ENCODE peak calls at places on chromosomes 11 and 22, in seven cellular contexts. One of them, this sample, is unnamed.

GRCh38 chr22:48448821-48449220 is 1378.9 kb downstream of the BRD1 start:
- DNase-seq in coronary artery: no peak
- DNase-seq in activated naive CD4-positive, alpha-beta T cell treated with Interleukin-2 at 50 U/mL for 16 hours: no peak
- DNase-seq in NB4: no peak
- DNase-seq in iPS-NIHi11: no peak
- DNase-seq in tibial artery: no peak
- DNase-seq in stimulated activated CD8-positive, alpha-beta memory T cell treated with anti-CD3 and anti-CD28 coated beads, Interleukin-7, amount 100 ng/mL, for 1 hour: no peak
- DNase-seq in this sample: no peak

GRCh38 chr11:133075351-133075750 is 456.9 kb downstream of the OPCML start:
- DNase-seq in coronary artery: no peak
- DNase-seq in activated naive CD4-positive, alpha-beta T cell treated with Interleukin-2 at 50 U/mL for 16 hours: no peak
- DNase-seq in NB4: no peak
- DNase-seq in iPS-NIHi11: no peak
- DNase-seq in tibial artery: no peak
- DNase-seq in stimulated activated CD8-positive, alpha-beta memory T cell treated with anti-CD3 and anti-CD28 coated beads, Interleukin-7, amount 100 ng/mL, for 1 hour: no peak
- DNase-seq in this sample: no peak

GRCh38 chr11:21814169-21814568 is 378.7 kb upstream of the ANO5 start:
- DNase-seq in coronary artery: no peak
- DNase-seq in activated naive CD4-positive, alpha-beta T cell treated with Interleukin-2 at 50 U/mL for 16 hours: no peak
- DNase-seq in NB4: peak
- DNase-seq in iPS-NIHi11: no peak
- DNase-seq in tibial artery: no peak
- DNase-seq in stimulated activated CD8-positive, alpha-beta memory T cell treated with anti-CD3 and anti-CD28 coated beads, Interleukin-7, amount 100 ng/mL, for 1 hour: no peak
- DNase-seq in this sample: peak

GRCh38 chr11:70612459-70613141 is 214.3 kb downstream of the CTTN start:
- DNase-seq in coronary artery: no peak
- DNase-seq in activated naive CD4-positive, alpha-beta T cell treated with Interleukin-2 at 50 U/mL for 16 hours: no peak
- DNase-seq in NB4: no peak
- DNase-seq in iPS-NIHi11: no peak
- DNase-seq in tibial artery: no peak
- DNase-seq in stimulated activated CD8-positive, alpha-beta memory T cell treated with anti-CD3 and anti-CD28 coated beads, Interleukin-7, amount 100 ng/mL, for 1 hour: no peak
- DNase-seq in this sample: no peak

GRCh38 chr11:129146196-129146595 is 45.9 kb downstream of the ARHGAP32 start:
- DNase-seq in coronary artery: no peak
- DNase-seq in activated naive CD4-positive, alpha-beta T cell treated with Interleukin-2 at 50 U/mL for 16 hours: no peak
- DNase-seq in NB4: no peak
- DNase-seq in iPS-NIHi11: no peak
- DNase-seq in tibial artery: no peak
- DNase-seq in stimulated activated CD8-positive, alpha-beta memory T cell treated with anti-CD3 and anti-CD28 coated beads, Interleukin-7, amount 100 ng/mL, for 1 hour: no peak
- DNase-seq in this sample: peak

GRCh38 chr22:24517446-24517845 is 22.3 kb downstream of the UPB1 start:
- DNase-seq in coronary artery: no peak
- DNase-seq in activated naive CD4-positive, alpha-beta T cell treated with Interleukin-2 at 50 U/mL for 16 hours: no peak
- DNase-seq in NB4: no peak
- DNase-seq in iPS-NIHi11: no peak
- DNase-seq in tibial artery: no peak
- DNase-seq in stimulated activated CD8-positive, alpha-beta memory T cell treated with anti-CD3 and anti-CD28 coated beads, Interleukin-7, amount 100 ng/mL, for 1 hour: no peak
- DNase-seq in this sample: no peak

GRCh38 chr11:6480299-6480914 is 724 bp downstream of the ARFIP2 start:
- DNase-seq in coronary artery: no peak
- DNase-seq in activated naive CD4-positive, alpha-beta T cell treated with Interleukin-2 at 50 U/mL for 16 hours: no peak
- DNase-seq in NB4: no peak
- DNase-seq in iPS-NIHi11: no peak
- DNase-seq in tibial artery: no peak
- DNase-seq in stimulated activated CD8-positive, alpha-beta memory T cell treated with anti-CD3 and anti-CD28 coated beads, Interleukin-7, amount 100 ng/mL, for 1 hour: no peak
- DNase-seq in this sample: no peak

GRCh38 chr11:77819921-77820564 is 479 bp downstream of the RSF1 start:
- DNase-seq in coronary artery: peak
- DNase-seq in activated naive CD4-positive, alpha-beta T cell treated with Interleukin-2 at 50 U/mL for 16 hours: peak
- DNase-seq in NB4: peak
- DNase-seq in iPS-NIHi11: peak
- DNase-seq in tibial artery: peak
- DNase-seq in stimulated activated CD8-positive, alpha-beta memory T cell treated with anti-CD3 and anti-CD28 coated beads, Interleukin-7, amount 100 ng/mL, for 1 hour: peak
- DNase-seq in this sample: peak